ENCODE peak calls at places on chromosomes 11 and 22, in eight cellular contexts. U, S, D, T, M, Y, Q and F are unnamed samples.

GRCh38 chr22:43128116-43128515 is 15.1 kb downstream of the MCAT start:
- DNase-seq in U (no peak), S (no peak), D (peak), T (no peak), M (no peak), Y (no peak), Q (no peak), F (no peak)

GRCh38 chr22:27170491-27170890 is 513.1 kb downstream of the MIAT start:
- DNase-seq in U (no peak), S (peak), D (peak), T (no peak), M (no peak), Y (no peak), Q (no peak), F (no peak)

GRCh38 chr22:17927062-17927461 is 97.3 kb downstream of the MICAL3 start:
- DNase-seq in U (no peak), S (no peak), D (no peak), T (no peak), M (no peak), Y (no peak), Q (no peak), F (no peak)

GRCh38 chr11:1117970-1118369 is 39.8 kb upstream of the MUC5AC start:
- DNase-seq in U (peak), S (no peak), D (no peak), T (no peak), M (no peak), Y (no peak), Q (no peak), F (no peak)

GRCh38 chr22:46867106-46867505 is 104.7 kb downstream of the TBC1D22A start:
- DNase-seq in U (no peak), S (no peak), D (no peak), T (no peak), M (no peak), Y (no peak), Q (no peak), F (no peak)

GRCh38 chr11:122743949-122744876 is 88.7 kb downstream of the UBASH3B start:
- DNase-seq in U (no peak), S (no peak), D (no peak), T (no peak), M (no peak), Y (no peak), Q (no peak), F (peak)

GRCh38 chr11:63745304-63746170 is 23.0 kb downstream of the ZFTA start:
- DNase-seq in U (no peak), S (no peak), D (no peak), T (no peak), M (peak), Y (no peak), Q (no peak), F (no peak)

GRCh38 chr11:86062719-86063118 is 6.2 kb downstream of the PICALM start:
- DNase-seq in U (no peak), S (no peak), D (no peak), T (no peak), M (no peak), Y (no peak), Q (no peak), F (no peak)

GRCh38 chr11:61158691-61159381 is 2.4 kb downstream of the VPS37C start:
- DNase-seq in U (peak), S (no peak), D (peak), T (no peak), M (no peak), Y (no peak), Q (no peak), F (no peak)

GRCh38 chr11:107696140-107696539 is 15.7 kb downstream of the SLN start:
- DNase-seq in U (no peak), S (no peak), D (no peak), T (no peak), M (no peak), Y (no peak), Q (no peak), F (no peak)

GRCh38 chr11:33040862-33041453 is 1.6 kb downstream of the TCP11L1 start:
- DNase-seq in U (no peak), S (no peak), D (no peak), T (no peak), M (no peak), Y (no peak), Q (no peak), F (peak)

GRCh38 chr22:44638966-44639739 is 62.9 kb upstream of the PRR5 start:
- DNase-seq in U (peak), S (no peak), D (no peak), T (no peak), M (no peak), Y (peak), Q (peak), F (no peak)

GRCh38 chr22:31618057-31618456 is 44.0 kb downstream of the PISD start:
- DNase-seq in U (no peak), S (no peak), D (no peak), T (no peak), M (no peak), Y (no peak), Q (no peak), F (no peak)

GRCh38 chr11:93054279-93054678 is 84.8 kb downstream of the MTNR1B start:
- DNase-seq in U (no peak), S (no peak), D (no peak), T (no peak), M (no peak), Y (no peak), Q (no peak), F (no peak)

GRCh38 chr11:72160319-72160718 is 24.8 kb downstream of the FOLR3 start:
- DNase-seq in U (no peak), S (no peak), D (no peak), T (no peak), M (no peak), Y (no peak), Q (no peak), F (no peak)

GRCh38 chr11:35550374-35551036 is 25.1 kb upstream of the PAMR1 start:
- DNase-seq in U (no peak), S (no peak), D (no peak), T (no peak), M (no peak), Y (no peak), Q (no peak), F (no peak)

GRCh38 chr11:118051611-118052461 is 25.0 kb upstream of the TMPRSS4 start:
- DNase-seq in U (no peak), S (no peak), D (no peak), T (no peak), M (no peak), Y (no peak), Q (no peak), F (peak)

GRCh38 chr11:11491589-11491988 is 130.2 kb downstream of the GALNT18 start:
- DNase-seq in U (no peak), S (no peak), D (no peak), T (no peak), M (no peak), Y (no peak), Q (no peak), F (no peak)

GRCh38 chr11:65437436-65438227 is 15.0 kb downstream of the NEAT1 start:
- DNase-seq in U (peak), S (no peak), D (no peak), T (peak), M (no peak), Y (peak), Q (peak), F (no peak)

GRCh38 chr22:37777122-37777687 is 30.5 kb upstream of the GCAT start:
- DNase-seq in U (no peak), S (peak), D (peak), T (peak), M (peak), Y (no peak), Q (peak), F (peak)
- TF ChIP-seq CTCF in U (no peak), S (no peak), D (no peak), T (no peak), M (no peak), Y (no peak), Q (no peak), F (no peak)

GRCh38 chr22:37623075-37624016 is 14.7 kb downstream of the GGA1 start:
- DNase-seq in U (no peak), S (peak), D (peak), T (peak), M (peak), Y (no peak), Q (peak), F (peak)
- TF ChIP-seq CTCF in U (peak), S (peak), D (peak), T (peak), M (peak), Y (peak), Q (peak), F (peak)

GRCh38 chr22:50016308-50016987 is 3.9 kb upstream of the IL17REL start:
- DNase-seq in U (peak), S (no peak), D (no peak), T (no peak), M (no peak), Y (no peak), Q (peak), F (no peak)
- TF ChIP-seq CTCF in U (no peak), S (no peak), D (no peak), T (no peak), M (no peak), Y (no peak), Q (no peak), F (no peak)

GRCh38 chr11:133948711-133949110 is 8.1 kb downstream of the IGSF9B start:
- DNase-seq in U (no peak), S (no peak), D (no peak), T (no peak), M (no peak), Y (no peak), Q (no peak), F (no peak)

GRCh38 chr11:133946018-133946417 is 10.8 kb downstream of the IGSF9B start:
- DNase-seq in U (no peak), S (no peak), D (no peak), T (no peak), M (no peak), Y (no peak), Q (no peak), F (no peak)

GRCh38 chr11:133946541-133947297 is 10.0 kb downstream of the IGSF9B start:
- DNase-seq in U (no peak), S (no peak), D (no peak), T (peak), M (no peak), Y (no peak), Q (peak), F (no peak)

GRCh38 chr11:133945087-133945974 is 11.4 kb downstream of the IGSF9B start:
- DNase-seq in U (no peak), S (no peak), D (peak), T (peak), M (peak), Y (peak), Q (no peak), F (no peak)

DNA sequence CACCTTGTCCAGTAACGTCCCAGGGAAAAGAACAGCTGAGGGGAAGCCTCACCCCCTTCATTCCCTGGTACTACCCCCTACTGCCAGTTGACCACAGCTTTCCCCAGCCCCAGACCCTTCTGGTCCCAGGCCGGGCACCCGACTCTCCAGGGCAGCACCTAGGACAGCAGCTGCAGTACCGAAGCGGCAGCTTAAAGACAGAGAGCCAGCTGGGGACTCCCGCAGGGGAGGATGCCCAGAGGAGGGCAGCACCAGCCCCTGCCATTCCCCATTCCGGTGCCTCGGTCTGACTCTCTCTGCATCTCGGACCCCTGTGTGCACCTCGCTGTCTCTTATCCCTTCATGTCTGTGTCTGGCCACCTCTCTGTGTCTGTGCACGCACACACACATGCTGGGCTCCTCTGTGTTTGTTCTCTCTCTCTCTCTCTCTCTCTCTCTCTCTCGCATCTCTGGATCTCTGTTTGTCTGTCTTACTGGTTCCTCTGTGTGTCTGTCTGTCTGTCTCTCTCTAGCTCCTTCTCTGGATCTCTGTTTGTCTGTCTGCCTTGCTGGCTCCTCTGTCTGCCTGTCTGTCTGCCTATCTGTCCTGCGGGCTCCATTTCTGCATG is 9.4 kb downstream of the IGSF9B start:
- DNase-seq in U (no peak), S (peak), D (peak), T (peak), M (peak), Y (no peak), Q (peak), F (peak)
- TF ChIP-seq CTCF in U (peak), S (peak), D (no peak), T (peak), M (no peak), Y (no peak), Q (peak), F (no peak)

DNA sequence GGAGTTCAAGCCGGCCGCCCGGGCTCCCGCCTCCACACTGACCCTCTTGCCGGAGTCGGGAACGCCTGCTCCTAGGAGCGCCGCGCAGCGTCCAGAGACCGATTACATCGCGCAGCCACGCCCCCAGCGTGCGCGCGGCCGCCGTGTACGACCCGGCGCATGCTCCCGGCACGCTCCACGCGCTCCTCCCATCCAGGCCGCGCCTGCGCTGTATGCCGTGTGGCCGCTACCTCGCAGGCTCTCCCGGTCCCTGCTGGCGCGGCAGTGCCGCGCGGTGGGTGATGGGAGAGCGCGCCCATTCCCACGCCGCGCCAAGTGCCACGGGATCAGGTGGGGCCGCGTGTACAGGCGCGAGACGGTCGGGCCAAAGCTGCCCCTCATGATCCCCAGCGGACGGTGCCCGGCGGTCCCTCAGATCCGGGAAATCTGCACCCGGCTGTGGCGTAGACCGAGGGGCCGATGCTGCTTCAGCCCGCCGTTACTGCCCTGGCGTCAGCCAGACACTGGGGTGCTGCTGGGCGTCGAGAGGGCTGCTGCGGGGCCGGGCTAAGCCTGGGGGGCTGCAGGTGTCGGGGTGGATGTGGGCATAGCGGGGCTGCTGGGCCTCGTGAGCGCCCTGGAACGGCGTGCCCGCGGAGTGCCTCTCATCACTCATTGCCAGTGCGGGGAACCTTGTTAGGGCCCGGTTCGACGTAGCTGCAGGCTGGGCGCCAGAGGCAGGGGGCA is at the start of the genes GNB1L and RTL10:
- DNase-seq in U (peak), S (peak), D (peak), T (peak), M (peak), Y (peak), Q (peak), F (peak)
- TF ChIP-seq CTCF in U (no peak), S (no peak), D (no peak), T (peak), M (peak), Y (no peak), Q (no peak), F (no peak)

GRCh38 chr11:126857860-126858808 is 142.4 kb downstream of the KIRREL3 start:
- DNase-seq in U (no peak), S (no peak), D (no peak), T (no peak), M (no peak), Y (no peak), Q (no peak), F (no peak)

GRCh38 chr11:126861796-126862195 is 138.8 kb downstream of the KIRREL3 start:
- DNase-seq in U (no peak), S (no peak), D (no peak), T (no peak), M (no peak), Y (no peak), Q (no peak), F (no peak)

GRCh38 chr11:126862664-126863247 is 137.8 kb downstream of the KIRREL3 start:
- DNase-seq in U (no peak), S (no peak), D (no peak), T (no peak), M (no peak), Y (no peak), Q (no peak), F (no peak)

GRCh38 chr11:126864934-126865333 is 135.6 kb downstream of the KIRREL3 start:
- DNase-seq in U (no peak), S (no peak), D (no peak), T (no peak), M (no peak), Y (no peak), Q (no peak), F (no peak)

DNA sequence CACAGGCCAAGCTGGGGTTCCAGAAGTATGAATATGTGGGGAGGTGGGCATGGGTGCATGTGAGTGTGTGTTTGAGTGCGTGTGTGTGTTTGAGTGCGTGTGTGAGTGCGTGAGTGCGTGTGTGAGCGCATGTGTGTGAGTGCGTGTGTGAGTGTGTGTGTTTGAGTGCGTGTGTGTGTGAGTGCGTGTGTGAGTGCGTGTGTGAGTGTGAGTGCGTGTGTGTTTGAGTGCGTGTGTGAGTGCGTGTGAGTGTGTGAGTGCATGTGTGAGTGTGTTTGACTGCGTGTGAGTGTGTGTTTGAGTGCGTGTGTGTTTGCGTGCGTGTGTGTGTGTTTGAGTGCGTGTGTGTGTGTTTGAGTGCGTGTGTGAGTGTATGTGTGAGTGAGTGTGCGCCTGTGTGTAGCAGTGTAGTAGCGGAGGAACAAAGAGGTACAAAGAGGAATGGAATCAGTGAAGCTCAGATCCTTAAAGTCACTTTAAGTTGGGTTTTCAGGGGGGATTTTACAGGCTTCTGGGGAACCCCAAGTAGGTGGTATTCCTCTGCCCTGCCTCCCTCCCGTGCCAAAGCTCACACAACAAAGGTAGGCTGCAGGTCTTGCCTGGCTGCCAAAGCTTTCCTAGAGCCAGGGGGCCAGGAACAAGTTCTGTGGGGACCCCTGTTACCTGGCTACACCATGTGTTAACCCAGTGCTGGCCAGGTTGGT is 137.1 kb downstream of the KIRREL3 start:
- DNase-seq in U (no peak), S (no peak), D (no peak), T (no peak), M (no peak), Y (no peak), Q (no peak), F (no peak)
- TF ChIP-seq CTCF in U (no peak), S (no peak), D (no peak), T (no peak), M (no peak), Y (no peak), Q (no peak), F (no peak)

DNA sequence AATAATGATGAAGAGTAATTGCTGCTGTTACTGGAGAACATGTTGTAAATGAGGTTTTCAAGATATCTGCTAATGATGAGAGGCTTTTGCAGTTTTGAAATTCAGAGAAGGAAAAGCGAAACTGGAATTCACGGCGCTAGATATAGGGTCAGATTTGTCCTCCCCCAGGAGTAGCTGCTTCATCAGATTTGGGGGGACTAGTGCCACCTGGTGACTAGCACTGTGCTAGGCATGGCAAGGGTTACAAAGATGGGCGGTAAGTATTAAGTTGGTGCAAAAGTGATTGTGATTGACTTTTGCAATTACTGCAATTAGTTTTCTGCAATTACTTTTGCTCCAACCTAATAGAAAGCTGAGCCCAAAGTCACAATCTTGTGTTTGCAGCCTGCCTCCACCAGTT is 879.9 kb upstream of the TENM4 start:
- DNase-seq in U (no peak), S (no peak), D (no peak), T (no peak), M (no peak), Y (no peak), Q (no peak), F (no peak)
- TF ChIP-seq CTCF in U (no peak), S (no peak), D (no peak), T (no peak), M (no peak), Y (no peak), Q (no peak), F (peak)

GRCh38 chr11:124674168-124674517 is 439 bp downstream of the SPA17 start:
- DNase-seq in U (no peak), S (no peak), D (no peak), T (no peak), M (no peak), Y (no peak), Q (no peak), F (no peak)
- TF ChIP-seq CTCF in U (no peak), S (no peak), D (no peak), T (no peak), M (no peak), Y (no peak), Q (no peak), F (no peak)

GRCh38 chr11:132402056-132402684 is 1031.8 kb downstream of the NTM start:
- DNase-seq in U (no peak), S (peak), D (no peak), T (peak), M (peak), Y (no peak), Q (no peak), F (peak)
- TF ChIP-seq CTCF in U (no peak), S (peak), D (no peak), T (peak), M (no peak), Y (peak), Q (no peak), F (peak)